ENCODE peak calls at places on chromosomes 2 and 18, in seven cellular contexts. R is heart right ventricle; H is GM20000; O is CD8-positive, alpha-beta T cell; Q is body of pancreas; W is ascending aorta; T is cardiac fibroblast. M is an unnamed sample.
A peak's percentile ranks its signal among the peaks of the same experiment; 100 is the strongest.

GRCh38 chr2:137387044-137387443 is 577.2 kb upstream of the HNMT start:
- DNase-seq in W (no peak), R (no peak), O (no peak), Q (no peak), T (no peak), H (no peak), M (no peak)

GRCh38 chr2:203451686-203452085 is 83.4 kb downstream of the RAPH1 start:
- DNase-seq in W (no peak), O (no peak), H (no peak), R (no peak), Q (no peak), T (peak; percentile 36), M (no peak)

GRCh38 chr2:28658369-28658768 is 93.3 kb upstream of the PPP1CB start:
- DNase-seq in W (no peak), Q (no peak), O (no peak), H (no peak), R (no peak), T (peak; percentile 75), M (peak; percentile 43)

GRCh38 chr2:183224933-183225332 is 100.7 kb downstream of the NUP35 start:
- DNase-seq in R (no peak), O (no peak), T (peak; percentile 14), H (no peak), W (no peak), Q (no peak), M (no peak)

GRCh38 chr2:5740073-5740472 is 47.9 kb downstream of the SOX11 start:
- DNase-seq in O (no peak), W (no peak), Q (no peak), T (no peak), H (no peak), R (no peak), M (no peak)

GRCh38 chr18:32840962-32841361 is 68.1 kb upstream of the KLHL14 start:
- DNase-seq in O (no peak), W (no peak), T (no peak), R (no peak), H (no peak), Q (no peak), M (no peak)

GRCh38 chr2:239763433-239764097 is 261.6 kb downstream of the NDUFA10 start:
- DNase-seq in O (no peak), H (no peak), T (no peak), W (no peak), Q (no peak), R (no peak), M (no peak)

GRCh38 chr2:12177052-12177994 is 430.9 kb downstream of the LPIN1 start:
- DNase-seq in Q (peak; percentile 59), W (peak; percentile 37), R (peak; percentile 71), H (peak; percentile 32), T (peak; percentile 84), O (no peak), M (peak; percentile 86)

GRCh38 chr18:63878343-63878742 is 9.2 kb upstream of the SERPINB2 start:
- DNase-seq in Q (no peak), O (no peak), W (no peak), R (no peak), T (peak; percentile 53), H (no peak), M (peak; percentile 20)

GRCh38 chr2:128322651-128323491 is 4.2 kb upstream of the HS6ST1 start:
- DNase-seq in W (peak; percentile 7), O (no peak), R (no peak), T (peak; percentile 33), H (no peak), Q (no peak), M (no peak)

GRCh38 chr18:76212958-76213357 is 282.1 kb downstream of the ZNF516 start:
- DNase-seq in R (no peak), H (no peak), T (no peak), O (no peak), Q (no peak), W (no peak), M (no peak)

GRCh38 chr18:61333746-61334490 is 688 bp downstream of the CDH20 start:
- DNase-seq in H (peak; percentile 10), R (no peak), W (no peak), T (peak; percentile 18), O (no peak), Q (no peak), M (no peak)

GRCh38 chr2:40432916-40433315 is 19.0 kb downstream of the SLC8A1 start:
- DNase-seq in T (no peak), Q (no peak), W (no peak), H (no peak), O (no peak), R (no peak), M (no peak)

GRCh38 chr2:191247381-191248057 is 2.3 kb downstream of the MYO1B start:
- DNase-seq in O (no peak), H (no peak), T (peak; percentile 87), Q (peak; percentile 66), R (peak; percentile 35), W (no peak), M (peak; percentile 92)

GRCh38 chr2:120758181-120759048 is 22.7 kb downstream of the GLI2 start:
- DNase-seq in H (no peak), T (peak; percentile 97), R (peak; percentile 73), O (no peak), W (no peak), Q (peak; percentile 20), M (peak; percentile 52)

GRCh38 chr2:187138240-187138639 is 289.3 kb upstream of the ZSWIM2 start:
- DNase-seq in T (peak; percentile 72), R (peak; percentile 49), W (no peak), O (no peak), Q (peak; percentile 6), H (peak; percentile 3), M (peak; percentile 26)

GRCh38 chr2:217108575-217109027 is 248.7 kb upstream of the TNP1 start:
- DNase-seq in W (no peak), Q (no peak), H (no peak), O (no peak), T (no peak), R (no peak), M (no peak)

GRCh38 chr18:36672437-36673344 is 156.1 kb downstream of the TPGS2 start:
- DNase-seq in H (peak; percentile 18), T (peak; percentile 43), W (no peak), R (no peak), Q (no peak), O (no peak), M (peak; percentile 42)

GRCh38 chr2:17232751-17233150 is 285.5 kb downstream of the RAD51AP2 start:
- DNase-seq in W (no peak), O (no peak), Q (no peak), R (no peak), H (no peak), T (no peak), M (no peak)

GRCh38 chr2:73033766-73034381 is 37.6 kb downstream of the SFXN5 start:
- DNase-seq in O (no peak), W (no peak), T (no peak), R (no peak), Q (no peak), H (no peak), M (no peak)
- TF ChIP-seq CTCF in O (no peak), W (no peak), T (no peak), R (no peak), Q (no peak), H (no peak), M (no peak)

GRCh38 chr2:46801731-46802664 is 113.6 kb downstream of the MCFD2 start:
- DNase-seq in W (no peak), R (no peak), T (no peak), O (no peak), Q (no peak), H (no peak), M (peak; percentile 39)

GRCh38 chr2:46803911-46804670 is 111.5 kb downstream of the MCFD2 start:
- DNase-seq in R (no peak), O (no peak), W (no peak), Q (no peak), T (peak; percentile 88), H (no peak), M (peak; percentile 90)

GRCh38 chr2:46804794-46805193 is 110.8 kb downstream of the MCFD2 start:
- DNase-seq in T (no peak), O (no peak), W (no peak), R (no peak), H (no peak), Q (no peak), M (no peak)

GRCh38 chr2:46803551-46803885 is 112.1 kb downstream of the MCFD2 start:
- DNase-seq in W (no peak), T (no peak), O (no peak), H (no peak), Q (no peak), R (no peak), M (no peak)

GRCh38 chr2:46802665-46803550 is 112.7 kb downstream of the MCFD2 start:
- DNase-seq in O (no peak), H (no peak), T (no peak), R (no peak), Q (no peak), W (no peak), M (no peak)
- TF ChIP-seq CTCF in O (no peak), H (no peak), T (no peak), R (peak; percentile 23), Q (no peak), W (no peak), M (no peak)

GRCh38 chr2:10522726-10523405 is 74.7 kb upstream of the ODC1 start:
- DNase-seq in R (no peak), H (no peak), O (no peak), T (no peak), Q (no peak), W (no peak), M (no peak)
- TF ChIP-seq CTCF in R (no peak), H (no peak), O (no peak), T (no peak), Q (no peak), W (no peak), M (no peak)

DNA sequence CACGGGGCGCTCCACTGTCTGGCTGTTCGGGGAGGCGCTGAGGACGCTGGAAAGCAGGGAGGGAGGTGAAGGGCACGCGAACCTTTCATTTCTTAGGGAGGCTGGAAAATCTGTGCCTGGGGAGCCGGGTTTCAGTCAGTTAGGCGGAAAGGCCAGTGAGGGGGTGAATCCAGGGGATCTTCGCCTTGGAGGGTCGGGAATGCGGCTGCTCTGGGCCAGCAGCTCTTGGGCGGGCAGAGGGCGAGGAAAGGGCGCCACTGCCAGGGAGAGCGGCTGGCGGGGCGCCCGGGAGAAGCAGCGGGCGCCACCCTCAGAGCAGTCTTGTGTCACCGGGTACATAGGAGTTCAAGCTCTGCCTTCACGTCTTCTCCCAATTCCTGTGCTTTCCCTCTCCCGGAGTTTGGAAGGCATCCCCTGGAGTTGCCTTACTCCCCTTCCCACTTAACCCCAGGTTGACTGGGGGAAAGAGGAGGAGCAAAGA is 1.4 kb downstream of the CCDC85A start:
- DNase-seq in W (no peak), Q (peak; percentile 20), T (no peak), O (no peak), H (no peak), R (peak; percentile 8), M (no peak)
- TF ChIP-seq CTCF in W (no peak), Q (no peak), T (no peak), O (no peak), H (no peak), R (no peak), M (no peak)

DNA sequence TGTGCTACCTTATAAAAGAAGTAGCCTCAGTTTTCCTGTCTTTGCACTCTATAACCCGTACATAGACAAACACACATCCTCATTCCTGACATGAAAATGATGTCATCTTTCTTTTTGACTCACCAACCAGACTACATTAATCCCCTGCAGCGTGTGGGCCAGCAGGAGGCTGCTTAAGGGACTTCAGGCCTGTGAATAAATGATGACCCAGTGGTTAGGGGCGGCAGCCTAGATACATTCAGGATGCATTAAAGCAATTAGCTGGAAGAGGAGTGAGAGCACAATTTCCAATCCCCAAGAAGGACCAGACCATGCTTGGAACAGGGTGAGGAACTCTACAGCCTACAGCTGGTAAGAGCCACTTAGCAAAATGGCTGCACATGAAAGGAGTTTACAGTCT is 57.3 kb upstream of the KLF7 start:
- DNase-seq in O (no peak), H (peak; percentile 50), Q (no peak), T (no peak), R (no peak), W (no peak), M (peak; percentile 62)
- TF ChIP-seq CTCF in O (no peak), H (no peak), Q (no peak), T (peak; percentile 23), R (no peak), W (no peak), M (peak; percentile 39)

M was measured in HFFc6.